ENCODE peak calls at places on chromosomes 1 and 21, in four cellular contexts. D is iPS-NIHi11, T is T47D, H is lower leg skin. G is an unnamed sample.

GRCh38 chr1:211811848-211812247 is 18.7 kb downstream of the LPGAT1 start:
- DNase-seq in T (no peak), H (no peak), D (no peak), G (no peak)

GRCh38 chr1:42931911-42932422 is 26.7 kb downstream of the SLC2A1 start:
- DNase-seq in H (peak; percentile 93), D (peak; percentile 51), T (peak; percentile 87), G (no peak)

GRCh38 chr1:215475719-215476525 is 91.2 kb upstream of the KCTD3 start:
- DNase-seq in H (no peak), D (no peak), T (peak; percentile 100), G (peak; percentile 94)

GRCh38 chr1:170168263-170168662 is 22.5 kb downstream of the NTMT2 start:
- DNase-seq in H (no peak), D (no peak), T (no peak), G (peak; percentile 72)

GRCh38 chr1:204134103-204134502 is 17.7 kb downstream of the ETNK2 start:
- DNase-seq in T (no peak), D (no peak), H (no peak), G (no peak)

GRCh38 chr1:205967555-205968335 is 24.5 kb upstream of the SLC26A9 start:
- DNase-seq in H (no peak), D (no peak), T (no peak), G (no peak)

GRCh38 chr1:32501865-32502264 is 37.0 kb downstream of the ZBTB8B start:
- DNase-seq in H (peak; percentile 87), T (no peak), D (no peak), G (no peak)

GRCh38 chr21:46515109-46515508 is 56.4 kb downstream of the DIP2A start:
- DNase-seq in H (peak; percentile 88), D (no peak), T (no peak), G (peak; percentile 15)

G was measured in EH.